ENCODE peak calls at places on chromosomes 5 and 9, in four cellular contexts. One of them, this sample, is unnamed.
A peak's percentile ranks its signal among the peaks of the same experiment; 100 is the strongest.

GRCh38 chr9:121881920-121882500 is 211.1 kb downstream of the TTLL11 start:
- DNase-seq in astrocyte of the spinal cord: no peak
- DNase-seq in upper lobe of left lung: no peak
- DNase-seq in GM23338: no peak
- DNase-seq in this sample: no peak

GRCh38 chr5:161421067-161421466 is 125.5 kb downstream of the GABRB2 start:
- DNase-seq in astrocyte of the spinal cord: no peak
- DNase-seq in upper lobe of left lung: no peak
- DNase-seq in GM23338: no peak
- DNase-seq in this sample: no peak

GRCh38 chr5:127739807-127740384 is 36.7 kb downstream of the CCDC192 start:
- DNase-seq in astrocyte of the spinal cord: no peak
- DNase-seq in upper lobe of left lung: no peak
- DNase-seq in GM23338: peak; percentile 9
- DNase-seq in this sample: no peak

GRCh38 chr5:176790921-176791320 is 19.4 kb upstream of the UNC5A start:
- DNase-seq in astrocyte of the spinal cord: no peak
- DNase-seq in upper lobe of left lung: no peak
- DNase-seq in GM23338: no peak
- DNase-seq in this sample: no peak

GRCh38 chr5:133243196-133243595 is 191.4 kb downstream of the HSPA4 start:
- DNase-seq in astrocyte of the spinal cord: no peak
- DNase-seq in upper lobe of left lung: no peak
- DNase-seq in GM23338: no peak
- DNase-seq in this sample: no peak

GRCh38 chr9:89887286-89887685 is 282.5 kb downstream of the GADD45G start:
- DNase-seq in astrocyte of the spinal cord: no peak
- DNase-seq in upper lobe of left lung: peak; percentile 60
- DNase-seq in GM23338: no peak
- DNase-seq in this sample: no peak

GRCh38 chr9:111999319-111999718 is 102.7 kb downstream of the UGCG start:
- DNase-seq in astrocyte of the spinal cord: no peak
- DNase-seq in upper lobe of left lung: no peak
- DNase-seq in GM23338: no peak
- DNase-seq in this sample: no peak

GRCh38 chr5:13217636-13218035 is 726.9 kb downstream of the DNAH5 start:
- DNase-seq in astrocyte of the spinal cord: peak; percentile 9
- DNase-seq in upper lobe of left lung: no peak
- DNase-seq in GM23338: no peak
- DNase-seq in this sample: no peak

GRCh38 chr9:82106536-82106935 is 118.0 kb downstream of the SPATA31D1 start:
- DNase-seq in astrocyte of the spinal cord: no peak
- DNase-seq in upper lobe of left lung: no peak
- DNase-seq in GM23338: no peak
- DNase-seq in this sample: no peak

GRCh38 chr5:161311141-161311708 is 235.3 kb downstream of the GABRB2 start:
- DNase-seq in astrocyte of the spinal cord: no peak
- DNase-seq in upper lobe of left lung: no peak
- DNase-seq in GM23338: no peak
- DNase-seq in this sample: no peak

GRCh38 chr9:133769511-133770075 is 31.4 kb upstream of the SARDH start:
- DNase-seq in astrocyte of the spinal cord: no peak
- DNase-seq in upper lobe of left lung: no peak
- DNase-seq in GM23338: no peak
- DNase-seq in this sample: peak; percentile 25

GRCh38 chr5:134465856-134466240 is 54.2 kb upstream of the CDKN2AIPNL start:
- DNase-seq in astrocyte of the spinal cord: peak; percentile 95
- DNase-seq in upper lobe of left lung: peak; percentile 96
- DNase-seq in GM23338: peak; percentile 92
- DNase-seq in this sample: peak; percentile 74

GRCh38 chr9:134879664-134880483 is 736 bp upstream of the FCN2 start:
- DNase-seq in astrocyte of the spinal cord: no peak
- DNase-seq in upper lobe of left lung: no peak
- DNase-seq in GM23338: no peak
- DNase-seq in this sample: no peak
- H3K4me3 ChIP-seq in astrocyte of the spinal cord: no peak overlapping the region
- H3K4me3 ChIP-seq in upper lobe of left lung: no peak overlapping the region
- H3K4me3 ChIP-seq in GM23338: no peak overlapping the region
- H3K4me3 ChIP-seq in this sample: no peak overlapping the region

GRCh38 chr5:80125022-80125961 is 90.1 kb downstream of the THBS4 start:
- DNase-seq in astrocyte of the spinal cord: no peak
- DNase-seq in upper lobe of left lung: no peak
- DNase-seq in GM23338: no peak
- DNase-seq in this sample: no peak
- H3K4me3 ChIP-seq in astrocyte of the spinal cord: no peak overlapping the region
- H3K4me3 ChIP-seq in upper lobe of left lung: no peak overlapping the region
- H3K4me3 ChIP-seq in GM23338: no peak overlapping the region
- H3K4me3 ChIP-seq in this sample: no peak overlapping the region

GRCh38 chr5:179313849-179314521 is 31.3 kb downstream of the ADAMTS2 start:
- DNase-seq in astrocyte of the spinal cord: peak; percentile 72
- DNase-seq in upper lobe of left lung: peak; percentile 43
- DNase-seq in GM23338: no peak
- DNase-seq in this sample: peak; percentile 71

GRCh38 chr5:179312557-179313235 is 32.6 kb downstream of the ADAMTS2 start:
- DNase-seq in astrocyte of the spinal cord: no peak
- DNase-seq in upper lobe of left lung: no peak
- DNase-seq in GM23338: no peak
- DNase-seq in this sample: no peak

GRCh38 chr5:179315356-179315890 is 29.8 kb downstream of the ADAMTS2 start:
- DNase-seq in astrocyte of the spinal cord: no peak
- DNase-seq in upper lobe of left lung: no peak
- DNase-seq in GM23338: no peak
- DNase-seq in this sample: no peak

GRCh38 chr5:179316111-179316551 is 29.1 kb downstream of the ADAMTS2 start:
- DNase-seq in astrocyte of the spinal cord: no peak
- DNase-seq in upper lobe of left lung: no peak
- DNase-seq in GM23338: no peak
- DNase-seq in this sample: no peak

GRCh38 chr5:179314606-179315355 is 30.5 kb downstream of the ADAMTS2 start:
- DNase-seq in astrocyte of the spinal cord: no peak
- DNase-seq in upper lobe of left lung: no peak
- DNase-seq in GM23338: no peak
- DNase-seq in this sample: no peak
- H3K4me3 ChIP-seq in astrocyte of the spinal cord: no peak overlapping the region
- H3K4me3 ChIP-seq in upper lobe of left lung: no peak overlapping the region
- H3K4me3 ChIP-seq in GM23338: no peak overlapping the region
- H3K4me3 ChIP-seq in this sample: peak overlapping the region; percentile 38

GRCh38 chr5:143593723-143594122 is 190.2 kb upstream of the NR3C1 start:
- DNase-seq in astrocyte of the spinal cord: no peak
- DNase-seq in upper lobe of left lung: no peak
- DNase-seq in GM23338: no peak
- DNase-seq in this sample: no peak
- H3K4me3 ChIP-seq in astrocyte of the spinal cord: no peak overlapping the region
- H3K4me3 ChIP-seq in upper lobe of left lung: no peak overlapping the region
- H3K4me3 ChIP-seq in GM23338: no peak overlapping the region
- H3K4me3 ChIP-seq in this sample: no peak overlapping the region

GRCh38 chr9:109118802-109119438 is 827 bp downstream of the TMEM245 start:
- DNase-seq in astrocyte of the spinal cord: peak; percentile 27
- DNase-seq in upper lobe of left lung: no peak
- DNase-seq in GM23338: peak; percentile 88
- DNase-seq in this sample: peak; percentile 35

GRCh38 chr9:109121218-109121796 is 1.6 kb upstream of the TMEM245 start:
- DNase-seq in astrocyte of the spinal cord: no peak
- DNase-seq in upper lobe of left lung: no peak
- DNase-seq in GM23338: peak; percentile 71
- DNase-seq in this sample: no peak

GRCh38 chr9:109117856-109118801 is 1.6 kb downstream of the TMEM245 start:
- DNase-seq in astrocyte of the spinal cord: peak; percentile 79
- DNase-seq in upper lobe of left lung: peak; percentile 63
- DNase-seq in GM23338: peak; percentile 34
- DNase-seq in this sample: no peak

GRCh38 chr9:109119439-109120203 is at the start of gene TMEM245:
- DNase-seq in astrocyte of the spinal cord: peak; percentile 99
- DNase-seq in upper lobe of left lung: peak; percentile 98
- DNase-seq in GM23338: peak; percentile 99
- DNase-seq in this sample: peak; percentile 96

DNA sequence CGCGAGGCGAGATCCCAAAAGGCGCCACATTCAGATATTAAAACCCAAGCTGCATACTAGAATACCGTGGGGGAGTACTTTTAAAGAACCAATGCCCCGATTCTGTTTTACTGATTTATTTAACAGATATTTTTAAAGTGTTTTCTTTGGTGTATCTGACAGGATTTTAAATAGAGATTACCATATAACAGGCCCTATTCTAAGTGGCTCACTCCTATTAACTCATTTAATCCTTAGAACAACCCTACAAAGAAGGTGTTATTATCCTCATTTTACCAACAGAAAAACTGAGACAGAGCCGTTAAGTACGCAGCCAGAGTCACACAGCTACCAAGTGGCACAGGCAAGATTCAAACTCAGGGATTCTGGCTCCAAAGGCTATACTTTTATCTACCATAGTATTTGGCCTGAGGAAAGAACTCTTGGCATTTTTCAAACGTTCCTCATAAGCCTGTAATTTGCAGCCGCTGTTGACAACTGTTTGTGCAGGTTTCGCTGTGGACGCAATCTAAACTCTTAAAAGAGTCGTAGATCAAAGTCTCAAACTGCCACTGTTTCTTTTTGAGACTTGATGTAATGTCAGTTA is 550 bp upstream of the TMEM245 start:
- DNase-seq in astrocyte of the spinal cord: no peak
- DNase-seq in upper lobe of left lung: no peak
- DNase-seq in GM23338: no peak
- DNase-seq in this sample: no peak
- H3K4me3 ChIP-seq in astrocyte of the spinal cord: no peak overlapping the region
- H3K4me3 ChIP-seq in upper lobe of left lung: peak overlapping the region; percentile 99
- H3K4me3 ChIP-seq in GM23338: peak overlapping the region; percentile 82
- H3K4me3 ChIP-seq in this sample: peak overlapping the region; percentile 96